ENCODE peak calls at places on chromosomes 13 and 19, in four cellular contexts. Q, M, G and R are unnamed samples.

GRCh38 chr13:112605531-112605990 is 17.6 kb upstream of the TUBGCP3 start:
- DNase-seq in Q (no peak), M (no peak), G (no peak), R (no peak)

GRCh38 chr13:106103779-106104178 is 431.7 kb downstream of the EFNB2 start:
- DNase-seq in Q (peak; percentile 88), M (peak; percentile 8), G (no peak), R (no peak)

GRCh38 chr13:20197361-20197834 is 4.7 kb upstream of the GJB2 start:
- DNase-seq in Q (peak; percentile 71), G (no peak), M (peak; percentile 56), R (peak; percentile 63)

GRCh38 chr13:33744589-33745369 is 73.2 kb upstream of the RFC3 start:
- DNase-seq in Q (no peak), G (no peak), M (no peak), R (no peak)

GRCh38 chr13:21670006-21670882 is 629 bp upstream of the FGF9 start:
- DNase-seq in G (no peak), M (peak; percentile 69), Q (peak; percentile 58), R (peak; percentile 60)

GRCh38 chr13:106630162-106630561 is 62.2 kb upstream of the ARGLU1 start:
- DNase-seq in G (no peak), Q (no peak), M (no peak), R (no peak)

GRCh38 chr19:7534531-7534980 is 961 bp upstream of the PNPLA6 start:
- DNase-seq in G (peak; percentile 70), Q (peak; percentile 60), M (peak; percentile 51), R (peak; percentile 93)

GRCh38 chr19:58474291-58474996 is 1.7 kb upstream of the ZNF446 start:
- DNase-seq in M (no peak), Q (peak; percentile 33), G (no peak), R (no peak)

GRCh38 chr19:22945560-22945959 is 57.4 kb downstream of the ZNF728 start:
- DNase-seq in Q (peak; percentile 34), G (no peak), M (peak; percentile 62), R (peak; percentile 31)

GRCh38 chr19:47099576-47100050 is 14.0 kb downstream of the ZC3H4 start:
- DNase-seq in G (no peak), M (peak; percentile 28), Q (no peak), R (no peak)

GRCh38 chr13:111658150-111659100 is 338.0 kb downstream of the TEX29 start:
- DNase-seq in G (no peak), Q (no peak), M (peak; percentile 50), R (no peak)

GRCh38 chr19:8576273-8576993 is 809 bp downstream of the MYO1F start:
- DNase-seq in M (peak; percentile 100), G (no peak), Q (no peak), R (no peak)

GRCh38 chr13:99959538-99960230 is 11.9 kb downstream of the ZIC5 start:
- DNase-seq in M (no peak), G (no peak), Q (peak; percentile 5), R (no peak)

GRCh38 chr13:59176775-59177174 is 987.0 kb downstream of the DIAPH3 start:
- DNase-seq in Q (no peak), M (peak; percentile 30), G (no peak), R (peak; percentile 0)

GRCh38 chr19:36572593-36573019 is 486 bp downstream of the ZNF529 start:
- DNase-seq in M (no peak), Q (no peak), G (no peak), R (no peak)

GRCh38 chr13:33918199-33918932 is 100.4 kb downstream of the RFC3 start:
- DNase-seq in G (peak; percentile 70), M (peak; percentile 73), Q (peak; percentile 89), R (peak; percentile 21)

GRCh38 chr13:32883501-32883900 is 132.7 kb upstream of the KL start:
- DNase-seq in G (no peak), M (no peak), Q (no peak), R (no peak)

GRCh38 chr19:38737297-38737865 is 6.9 kb downstream of the CAPN12 start:
- DNase-seq in G (no peak), M (peak; percentile 35), Q (no peak), R (no peak)

GRCh38 chr19:53868091-53868891 is 608 bp downstream of the MYADM start:
- DNase-seq in G (no peak), M (peak; percentile 53), Q (peak; percentile 68), R (peak; percentile 60)

GRCh38 chr13:70893832-70894231 is 785.6 kb upstream of the KLHL1 start:
- DNase-seq in M (peak; percentile 67), Q (no peak), G (no peak), R (no peak)

GRCh38 chr13:25977216-25977615 is 74.6 kb downstream of the SHISA2 start:
- DNase-seq in G (no peak), M (no peak), Q (no peak), R (peak; percentile 53)

GRCh38 chr19:2188708-2189385 is 25.1 kb downstream of the DOT1L start:
- DNase-seq in M (no peak), Q (peak; percentile 58), G (no peak), R (no peak)

GRCh38 chr19:10644351-10645007 is 9.7 kb upstream of the ILF3 start:
- DNase-seq in M (peak; percentile 93), Q (peak; percentile 77), G (peak; percentile 41), R (peak; percentile 87)

GRCh38 chr13:75149781-75150180 is 332.2 kb downstream of the TBC1D4 start:
- DNase-seq in Q (no peak), M (no peak), G (no peak), R (no peak)

GRCh38 chr19:10338940-10339339 is 484 bp downstream of the ICAM3 start:
- DNase-seq in G (no peak), Q (no peak), M (no peak), R (no peak)

GRCh38 chr19:48152552-48152951 is 17.6 kb downstream of the LIG1 start:
- DNase-seq in M (peak; percentile 86), Q (peak; percentile 75), G (peak; percentile 25), R (peak; percentile 99)

GRCh38 chr13:71320452-71320851 is 546.6 kb downstream of the DACH1 start:
- DNase-seq in G (no peak), M (peak; percentile 66), Q (peak; percentile 61), R (peak; percentile 62)

GRCh38 chr19:1173160-1173844 is 766 bp downstream of the SBNO2 start:
- DNase-seq in G (no peak), Q (no peak), M (peak; percentile 26), R (peak; percentile 28)